ENCODE peak calls at places on chromosomes 16 and 17, in eight cellular contexts. N, L, R, W, Y, T, M and F are unnamed samples.

GRCh38 chr17:29160253-29160652 is 19.9 kb downstream of the MYO18A start:
- DNase-seq in M (no peak), N (no peak), W (no peak), T (no peak), R (no peak), L (no peak), Y (no peak), F (no peak)

GRCh38 chr17:82097187-82097918 is 683 bp downstream of the FASN start:
- DNase-seq in N (peak), T (peak), R (no peak), W (peak), M (no peak), L (no peak), Y (peak), F (peak)

GRCh38 chr16:56281256-56281805 is 90.0 kb downstream of the GNAO1 start:
- DNase-seq in R (no peak), N (peak), M (no peak), Y (no peak), T (no peak), L (no peak), W (no peak), F (no peak)

GRCh38 chr16:24013733-24014645 is 178.2 kb downstream of the PRKCB start:
- DNase-seq in Y (no peak), R (no peak), W (no peak), M (no peak), N (peak), L (no peak), T (peak), F (peak)

GRCh38 chr17:76023900-76024237 is 3.2 kb downstream of the EVPL start:
- DNase-seq in W (no peak), N (no peak), T (no peak), L (no peak), R (no peak), Y (no peak), M (no peak), F (no peak)

GRCh38 chr16:48128769-48129168 is 27.0 kb downstream of the ABCC12 start:
- DNase-seq in R (no peak), W (no peak), N (no peak), M (no peak), Y (no peak), T (no peak), L (no peak), F (no peak)

GRCh38 chr17:38349097-38349904 is 2.3 kb upstream of the SOCS7 start:
- DNase-seq in Y (peak), W (peak), T (peak), M (no peak), N (peak), R (peak), L (peak), F (no peak)

GRCh38 chr17:42660692-42661345 is 1.7 kb downstream of the TUBG2 start:
- DNase-seq in T (no peak), Y (no peak), N (no peak), W (no peak), M (no peak), R (no peak), L (no peak), F (no peak)

GRCh38 chr17:15892679-15893332 is 52.1 kb upstream of the ADORA2B start:
- DNase-seq in T (no peak), Y (no peak), W (no peak), M (no peak), R (peak), L (no peak), N (no peak), F (no peak)

GRCh38 chr16:67653131-67654068 is 6.7 kb downstream of the ACD start:
- DNase-seq in N (peak), M (no peak), L (no peak), R (no peak), Y (no peak), T (no peak), W (no peak), F (no peak)

GRCh38 chr17:60729854-60730253 is 52.2 kb downstream of the BCAS3 start:
- DNase-seq in W (no peak), Y (no peak), N (no peak), T (no peak), M (no peak), R (no peak), L (no peak), F (no peak)

GRCh38 chr17:82878545-82878944 is 38.7 kb upstream of the ZNF750 start:
- DNase-seq in T (no peak), L (peak), M (no peak), R (no peak), Y (peak), W (no peak), N (no peak), F (no peak)

GRCh38 chr16:1538804-1539520 is 5.5 kb downstream of the TMEM204 start:
- DNase-seq in T (no peak), R (no peak), L (peak), W (no peak), Y (no peak), N (no peak), M (no peak), F (no peak)